ENCODE peak calls at places on chromosomes 4 and X, in four cellular contexts. E is astrocyte of the spinal cord, I is left lung, Z is heart left ventricle. V is an unnamed sample.
A peak's percentile ranks its signal among the peaks of the same experiment; 100 is the strongest.

GRCh38 chrX:22343192-22343591 is 70.5 kb downstream of the CBLL2 start:
- DNase-seq in I (no peak), E (no peak), Z (no peak), V (no peak)

GRCh38 chrX:119758682-119759332 is 419 bp downstream of the SOWAHD start:
- DNase-seq in E (no peak), I (no peak), Z (no peak), V (no peak)

GRCh38 chr4:108045687-108046024 is 56.0 kb downstream of the HADH start:
- DNase-seq in Z (no peak), I (peak; percentile 65), E (peak; percentile 29), V (no peak)

GRCh38 chr4:189232274-189232673 is 708.4 kb upstream of the FRG1 start:
- DNase-seq in Z (no peak), E (no peak), I (no peak), V (no peak)

GRCh38 chrX:146435472-146435871 is 374.1 kb upstream of the CXorf51B start:
- DNase-seq in I (no peak), Z (no peak), E (no peak), V (no peak)

GRCh38 chrX:109585488-109585887 is 39.5 kb downstream of the KCNE5 start:
- DNase-seq in E (no peak), Z (no peak), I (no peak), V (no peak)

GRCh38 chrX:55253528-55253927 is 11.2 kb downstream of the PAGE3 start:
- DNase-seq in Z (no peak), E (no peak), I (no peak), V (no peak)

GRCh38 chrX:21865436-21865835 is 9.6 kb downstream of the YY2 start:
- DNase-seq in E (no peak), I (no peak), Z (no peak), V (no peak)

GRCh38 chrX:119981286-119982070 is 37.9 kb upstream of the NKAP start:
- DNase-seq in I (no peak), E (no peak), Z (no peak), V (peak; percentile 47)

GRCh38 chr4:6333301-6334202 is 63.9 kb downstream of the WFS1 start:
- DNase-seq in Z (no peak), I (no peak), E (no peak), V (no peak)

GRCh38 chrX:100625985-100626491 is 10.6 kb downstream of the TSPAN6 start:
- DNase-seq in I (no peak), Z (no peak), E (peak; percentile 54), V (no peak)

GRCh38 chr4:82431026-82431745 is 796 bp downstream of the ENOPH1 start:
- DNase-seq in Z (peak; percentile 12), I (peak; percentile 40), E (no peak), V (peak; percentile 27)

GRCh38 chr4:17544205-17544604 is 29.2 kb downstream of the CLRN2 start:
- DNase-seq in I (no peak), Z (no peak), E (no peak), V (peak; percentile 7)

GRCh38 chr4:40685300-40685699 is 55.6 kb upstream of the RBM47 start:
- DNase-seq in I (no peak), Z (no peak), E (peak; percentile 63), V (no peak)

GRCh38 chr4:15239866-15240265 is 188.0 kb upstream of the C1QTNF7 start:
- DNase-seq in I (no peak), E (peak; percentile 50), Z (peak; percentile 67), V (no peak)

GRCh38 chr4:174631901-174632758 is 109.8 kb upstream of the HPGD start:
- DNase-seq in E (peak; percentile 58), I (no peak), Z (no peak), V (peak; percentile 33)

GRCh38 chrX:50206753-50207152 is 2.2 kb downstream of the CCNB3 start:
- DNase-seq in Z (no peak), I (no peak), E (no peak), V (no peak)

GRCh38 chrX:97490656-97491055 is 606.9 kb downstream of the RPA4 start:
- DNase-seq in E (no peak), I (no peak), Z (no peak), V (peak; percentile 52)

GRCh38 chr4:151486166-151486565 is 77.2 kb downstream of the FHIP1A start:
- DNase-seq in E (peak; percentile 68), I (no peak), Z (no peak), V (no peak)

GRCh38 chr4:81421346-81422218 is 50.1 kb downstream of the RASGEF1B start:
- DNase-seq in Z (no peak), I (peak; percentile 44), E (peak; percentile 52), V (peak; percentile 29)

GRCh38 chr4:164481306-164482091 is 272.4 kb upstream of the SMIM31 start:
- DNase-seq in I (no peak), Z (no peak), E (no peak), V (no peak)

GRCh38 chr4:139028191-139028661 is 12.6 kb downstream of the NOCT start:
- DNase-seq in E (no peak), Z (peak; percentile 62), I (no peak), V (no peak)

GRCh38 chr4:100981447-100982204 is 365.7 kb downstream of the PPP3CA start:
- DNase-seq in E (peak; percentile 54), I (no peak), Z (no peak), V (peak; percentile 85)

GRCh38 chr4:41155194-41155830 is 59.0 kb downstream of the APBB2 start:
- DNase-seq in I (no peak), E (peak; percentile 81), Z (no peak), V (no peak)

GRCh38 chrX:44382871-44383270 is 39.4 kb upstream of the EFHC2 start:
- DNase-seq in E (no peak), I (no peak), Z (no peak), V (no peak)

GRCh38 chr4:118968006-118968405 is 79.4 kb downstream of the SYNPO2 start:
- DNase-seq in E (peak; percentile 96), Z (peak; percentile 65), I (peak; percentile 71), V (peak; percentile 86)

GRCh38 chr4:82123934-82124333 is 249.9 kb downstream of the HNRNPD start:
- DNase-seq in E (no peak), I (no peak), Z (no peak), V (no peak)

GRCh38 chr4:3316146-3316545 is 23.3 kb downstream of the RGS12 start:
- DNase-seq in E (no peak), I (peak; percentile 19), Z (no peak), V (no peak)

GRCh38 chr4:68589790-68590189 is 13.7 kb upstream of the UGT2B17 start:
- DNase-seq in E (no peak), I (no peak), Z (no peak), V (no peak)

GRCh38 chr4:71231073-71231752 is 107.6 kb upstream of the SLC4A4 start:
- DNase-seq in E (peak; percentile 42), Z (peak; percentile 87), I (peak; percentile 89), V (no peak)

GRCh38 chr4:102299708-102300107 is 45.6 kb downstream of the SLC39A8 start:
- DNase-seq in I (no peak), E (peak; percentile 43), Z (peak; percentile 17), V (no peak)

GRCh38 chrX:37685452-37686347 is at the start of gene XK:
- DNase-seq in Z (peak; percentile 18), I (peak; percentile 55), E (peak; percentile 11), V (no peak)

GRCh38 chrX:82451725-82452124 is 1056.4 kb upstream of the POU3F4 start:
- DNase-seq in E (no peak), I (no peak), Z (no peak), V (no peak)

GRCh38 chr4:189136462-189136861 is 804.2 kb upstream of the FRG1 start:
- DNase-seq in I (no peak), E (no peak), Z (no peak), V (no peak)

GRCh38 chrX:56726609-56727008 is 2.4 kb upstream of the NBDY start:
- DNase-seq in Z (peak; percentile 6), E (peak; percentile 54), I (no peak), V (no peak)

GRCh38 chrX:113390531-113390930 is 549.9 kb upstream of the AMOT start:
- DNase-seq in E (no peak), Z (no peak), I (no peak), V (no peak)
- TF ChIP-seq CTCF in E (no peak), Z (no peak), I (no peak), V (no peak)

GRCh38 chrX:4550018-4550417 is 836.6 kb upstream of the PRKX start:
- DNase-seq in I (no peak), E (no peak), Z (no peak), V (peak; percentile 10)

DNA sequence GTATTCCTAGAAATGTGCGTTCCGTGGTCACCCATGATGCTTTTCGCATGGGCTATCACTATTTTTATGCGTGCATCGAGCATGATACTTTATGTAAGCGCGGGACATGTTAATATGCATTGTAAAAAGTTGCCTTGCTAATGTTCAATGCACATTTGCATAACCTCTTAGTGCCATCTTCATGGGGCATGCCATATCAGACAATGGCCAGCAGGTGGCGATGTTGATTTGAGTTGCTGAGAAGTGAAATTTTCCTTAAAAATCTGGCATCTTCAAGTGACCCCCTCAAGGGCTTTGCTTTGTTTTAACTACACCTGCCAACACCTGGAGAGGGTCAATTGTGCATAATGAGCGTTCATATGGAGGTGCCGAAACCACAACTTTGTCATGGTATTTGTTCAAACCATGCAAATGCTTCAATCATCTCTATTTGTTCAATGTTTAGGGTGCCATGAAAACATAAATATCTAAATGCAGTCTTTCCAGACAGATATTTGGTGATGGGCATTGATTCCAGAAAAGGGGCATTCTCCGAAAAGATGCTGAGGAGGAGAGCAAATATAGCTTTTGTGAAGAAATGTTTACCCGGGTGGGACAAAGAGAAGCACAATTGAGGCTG is 833.9 kb upstream of the PRKX start:
- DNase-seq in Z (no peak), I (no peak), E (peak; percentile 45), V (no peak)
- TF ChIP-seq CTCF in Z (peak; percentile 54), I (peak; percentile 75), E (peak; percentile 78), V (peak; percentile 64)

DNA sequence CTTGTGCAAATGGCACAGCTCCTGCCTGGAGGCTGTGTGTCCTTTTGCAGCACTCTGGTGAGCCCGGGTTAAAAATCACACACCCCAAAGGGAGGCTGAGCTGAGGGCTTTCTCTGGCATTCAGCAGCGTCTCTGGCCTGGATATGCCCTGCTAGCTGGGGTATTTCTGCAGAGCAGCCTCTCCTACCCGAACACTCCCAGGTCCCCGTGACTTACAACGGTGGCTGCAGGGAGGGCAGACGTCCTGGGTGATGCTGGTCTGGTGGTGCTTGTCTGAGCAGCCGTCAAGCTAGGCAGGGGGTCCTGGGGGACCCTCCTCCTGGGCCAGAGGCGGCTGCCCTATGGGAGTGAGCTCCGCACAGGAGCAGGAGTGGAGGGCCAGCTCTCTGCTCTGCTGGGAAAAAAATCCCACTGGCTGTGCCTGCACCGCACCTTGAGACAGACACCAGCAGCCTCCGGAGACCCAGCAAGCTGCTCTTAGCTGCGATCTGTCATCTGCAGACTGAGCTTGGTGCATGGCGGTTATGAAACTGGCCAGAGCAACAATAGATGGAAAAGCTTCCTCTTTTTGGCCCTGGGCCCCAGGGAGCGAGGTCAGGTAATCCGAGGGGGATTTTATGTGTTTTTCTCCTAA is 41.3 kb upstream of the ASMTL start:
- DNase-seq in E (no peak), Z (no peak), I (no peak), V (no peak)
- TF ChIP-seq CTCF in E (no peak), Z (no peak), I (no peak), V (no peak)

GRCh38 chrX:132614297-132614696 is 125.5 kb upstream of the MBNL3 start:
- DNase-seq in I (no peak), E (no peak), Z (no peak), V (no peak)
- TF ChIP-seq CTCF in I (no peak), E (peak; percentile 51), Z (no peak), V (no peak)

DNA sequence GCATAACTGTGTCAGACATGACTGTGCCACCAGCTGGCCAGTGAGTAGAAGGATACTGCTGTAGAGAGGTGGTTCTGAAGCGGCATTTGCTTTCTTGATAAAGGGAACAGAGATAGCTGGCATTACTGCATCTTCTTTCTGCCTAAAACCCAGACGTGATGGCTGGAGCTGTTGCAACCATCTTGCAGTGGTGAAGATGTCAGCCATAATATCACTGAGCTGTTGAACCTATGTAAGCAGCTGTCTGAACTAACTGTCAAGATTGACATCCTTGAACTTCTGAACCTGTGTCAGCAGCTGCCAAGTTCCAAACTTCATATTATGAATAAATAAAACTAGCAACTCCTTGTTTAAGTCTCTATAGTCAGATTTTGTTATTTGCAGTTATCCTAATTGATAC is 88.9 kb upstream of the LNX1 start:
- DNase-seq in E (no peak), Z (no peak), I (no peak), V (no peak)
- TF ChIP-seq CTCF in E (no peak), Z (no peak), I (no peak), V (no peak)